ENCODE peak calls at places on chromosomes 2 and 18, in four cellular contexts. One of them, this sample, is unnamed.

GRCh38 chr2:60796573-60797509 is 40.8 kb downstream of the PAPOLG start:
- DNase-seq in dorsolateral prefrontal cortex: no peak
- DNase-seq in AG09309: no peak
- DNase-seq in AG04449: no peak
- DNase-seq in this sample: no peak

GRCh38 chr18:63590368-63590767 is 3.2 kb downstream of the SERPINB13 start:
- DNase-seq in dorsolateral prefrontal cortex: no peak
- DNase-seq in AG09309: no peak
- DNase-seq in AG04449: no peak
- DNase-seq in this sample: no peak

GRCh38 chr2:21422050-21422449 is 298.3 kb downstream of the TDRD15 start:
- DNase-seq in dorsolateral prefrontal cortex: no peak
- DNase-seq in AG09309: no peak
- DNase-seq in AG04449: no peak
- DNase-seq in this sample: peak

GRCh38 chr18:36719630-36720029 is 109.2 kb downstream of the TPGS2 start:
- DNase-seq in dorsolateral prefrontal cortex: no peak
- DNase-seq in AG09309: no peak
- DNase-seq in AG04449: no peak
- DNase-seq in this sample: no peak

GRCh38 chr2:10079192-10079930 is 850 bp downstream of the CYS1 start:
- DNase-seq in dorsolateral prefrontal cortex: no peak
- DNase-seq in AG09309: peak
- DNase-seq in AG04449: no peak
- DNase-seq in this sample: peak

GRCh38 chr2:160647967-160648685 is 154.5 kb upstream of the RBMS1 start:
- DNase-seq in dorsolateral prefrontal cortex: no peak
- DNase-seq in AG09309: no peak
- DNase-seq in AG04449: no peak
- DNase-seq in this sample: no peak

GRCh38 chr2:182887093-182887492 is 20.7 kb upstream of the FRZB start:
- DNase-seq in dorsolateral prefrontal cortex: no peak
- DNase-seq in AG09309: no peak
- DNase-seq in AG04449: no peak
- DNase-seq in this sample: no peak

GRCh38 chr2:63719052-63719451 is 122.6 kb upstream of the UGP2 start:
- DNase-seq in dorsolateral prefrontal cortex: no peak
- DNase-seq in AG09309: no peak
- DNase-seq in AG04449: no peak
- DNase-seq in this sample: no peak

GRCh38 chr2:166375736-166376487 is at the start of gene SCN9A:
- DNase-seq in dorsolateral prefrontal cortex: no peak
- DNase-seq in AG09309: no peak
- DNase-seq in AG04449: no peak
- DNase-seq in this sample: peak

GRCh38 chr2:240223631-240224030 is 83.2 kb upstream of the OTOS start:
- DNase-seq in dorsolateral prefrontal cortex: no peak
- DNase-seq in AG09309: no peak
- DNase-seq in AG04449: no peak
- DNase-seq in this sample: no peak

GRCh38 chr2:204982303-204982702 is 437.0 kb downstream of the PARD3B start:
- DNase-seq in dorsolateral prefrontal cortex: no peak
- DNase-seq in AG09309: no peak
- DNase-seq in AG04449: no peak
- DNase-seq in this sample: no peak

GRCh38 chr18:7370375-7370774 is 139.5 kb downstream of the LRRC30 start:
- DNase-seq in dorsolateral prefrontal cortex: no peak
- DNase-seq in AG09309: no peak
- DNase-seq in AG04449: no peak
- DNase-seq in this sample: no peak

GRCh38 chr2:80329491-80329890 is 24.9 kb upstream of the LRRTM1 start:
- DNase-seq in dorsolateral prefrontal cortex: no peak
- DNase-seq in AG09309: no peak
- DNase-seq in AG04449: no peak
- DNase-seq in this sample: no peak

GRCh38 chr2:45796500-45796899 is 145.0 kb downstream of the PRKCE start:
- DNase-seq in dorsolateral prefrontal cortex: no peak
- DNase-seq in AG09309: no peak
- DNase-seq in AG04449: no peak
- DNase-seq in this sample: no peak

GRCh38 chr2:174615951-174616436 is 18.4 kb upstream of the WIPF1 start:
- DNase-seq in dorsolateral prefrontal cortex: no peak
- DNase-seq in AG09309: peak
- DNase-seq in AG04449: no peak
- DNase-seq in this sample: no peak

GRCh38 chr18:55355220-55355619 is 232.8 kb downstream of the TCF4 start:
- DNase-seq in dorsolateral prefrontal cortex: no peak
- DNase-seq in AG09309: no peak
- DNase-seq in AG04449: no peak
- DNase-seq in this sample: no peak

GRCh38 chr2:41710944-41711343 is 336.9 kb upstream of the PKDCC start:
- DNase-seq in dorsolateral prefrontal cortex: no peak
- DNase-seq in AG09309: no peak
- DNase-seq in AG04449: no peak
- DNase-seq in this sample: no peak

GRCh38 chr2:111716901-111717635 is 166.9 kb downstream of the ANAPC1 start:
- DNase-seq in dorsolateral prefrontal cortex: no peak
- DNase-seq in AG09309: no peak
- DNase-seq in AG04449: no peak
- DNase-seq in this sample: no peak

GRCh38 chr18:60895181-60895580 is 438.0 kb upstream of the CDH20 start:
- DNase-seq in dorsolateral prefrontal cortex: no peak
- DNase-seq in AG09309: no peak
- DNase-seq in AG04449: no peak
- DNase-seq in this sample: no peak

GRCh38 chr2:206936456-206937222 is 2.7 kb upstream of the CPO start:
- DNase-seq in dorsolateral prefrontal cortex: no peak
- DNase-seq in AG09309: peak
- DNase-seq in AG04449: no peak
- DNase-seq in this sample: no peak

GRCh38 chr2:138502253-138503086 is 900 bp downstream of the SPOPL start:
- DNase-seq in dorsolateral prefrontal cortex: no peak
- DNase-seq in AG09309: no peak
- DNase-seq in AG04449: no peak
- DNase-seq in this sample: no peak

GRCh38 chr18:45664824-45665763 is 49.8 kb downstream of the SLC14A2 start:
- DNase-seq in dorsolateral prefrontal cortex: no peak
- DNase-seq in AG09309: no peak
- DNase-seq in AG04449: no peak
- DNase-seq in this sample: peak

GRCh38 chr2:241966671-241967070 is 97.1 kb downstream of the RTP5 start:
- DNase-seq in dorsolateral prefrontal cortex: no peak
- DNase-seq in AG09309: no peak
- DNase-seq in AG04449: no peak
- DNase-seq in this sample: no peak

GRCh38 chr2:102114290-102114721 is 28.2 kb upstream of the IL1R1 start:
- DNase-seq in dorsolateral prefrontal cortex: no peak
- DNase-seq in AG09309: peak
- DNase-seq in AG04449: peak
- DNase-seq in this sample: no peak

GRCh38 chr18:58243401-58243800 is 199.4 kb downstream of the NEDD4L start:
- DNase-seq in dorsolateral prefrontal cortex: no peak
- DNase-seq in AG09309: no peak
- DNase-seq in AG04449: no peak
- DNase-seq in this sample: no peak

GRCh38 chr2:206086683-206087350 is 843 bp upstream of the INO80D start:
- DNase-seq in dorsolateral prefrontal cortex: no peak
- DNase-seq in AG09309: no peak
- DNase-seq in AG04449: no peak
- DNase-seq in this sample: no peak

GRCh38 chr2:171595456-171595855 is 73.2 kb downstream of the CYBRD1 start:
- DNase-seq in dorsolateral prefrontal cortex: no peak
- DNase-seq in AG09309: no peak
- DNase-seq in AG04449: no peak
- DNase-seq in this sample: no peak

GRCh38 chr18:33184178-33184577 is 256.3 kb downstream of the CCDC178 start:
- DNase-seq in dorsolateral prefrontal cortex: no peak
- DNase-seq in AG09309: no peak
- DNase-seq in AG04449: no peak
- DNase-seq in this sample: no peak

GRCh38 chr2:224711381-224711780 is 4.8 kb downstream of the CCDC195 start:
- DNase-seq in dorsolateral prefrontal cortex: no peak
- DNase-seq in AG09309: no peak
- DNase-seq in AG04449: no peak
- DNase-seq in this sample: no peak

GRCh38 chr2:3585239-3586109 is 9.4 kb upstream of the COLEC11 start:
- DNase-seq in dorsolateral prefrontal cortex: no peak
- DNase-seq in AG09309: no peak
- DNase-seq in AG04449: no peak
- DNase-seq in this sample: no peak

GRCh38 chr2:124836415-124836814 is 811.3 kb downstream of the CNTNAP5 start:
- DNase-seq in dorsolateral prefrontal cortex: no peak
- DNase-seq in AG09309: peak
- DNase-seq in AG04449: no peak
- DNase-seq in this sample: no peak

GRCh38 chr18:21313576-21313975 is 71.5 kb downstream of the GREB1L start:
- DNase-seq in dorsolateral prefrontal cortex: no peak
- DNase-seq in AG09309: no peak
- DNase-seq in AG04449: no peak
- DNase-seq in this sample: no peak

GRCh38 chr18:21316296-21316695 is 74.3 kb downstream of the GREB1L start:
- DNase-seq in dorsolateral prefrontal cortex: no peak
- DNase-seq in AG09309: no peak
- DNase-seq in AG04449: no peak
- DNase-seq in this sample: no peak

GRCh38 chr18:21321711-21322110 is 79.7 kb downstream of the GREB1L start:
- DNase-seq in dorsolateral prefrontal cortex: no peak
- DNase-seq in AG09309: no peak
- DNase-seq in AG04449: no peak
- DNase-seq in this sample: no peak

GRCh38 chr18:21314721-21315120 is 72.7 kb downstream of the GREB1L start:
- DNase-seq in dorsolateral prefrontal cortex: no peak
- DNase-seq in AG09309: no peak
- DNase-seq in AG04449: no peak
- DNase-seq in this sample: no peak

DNA sequence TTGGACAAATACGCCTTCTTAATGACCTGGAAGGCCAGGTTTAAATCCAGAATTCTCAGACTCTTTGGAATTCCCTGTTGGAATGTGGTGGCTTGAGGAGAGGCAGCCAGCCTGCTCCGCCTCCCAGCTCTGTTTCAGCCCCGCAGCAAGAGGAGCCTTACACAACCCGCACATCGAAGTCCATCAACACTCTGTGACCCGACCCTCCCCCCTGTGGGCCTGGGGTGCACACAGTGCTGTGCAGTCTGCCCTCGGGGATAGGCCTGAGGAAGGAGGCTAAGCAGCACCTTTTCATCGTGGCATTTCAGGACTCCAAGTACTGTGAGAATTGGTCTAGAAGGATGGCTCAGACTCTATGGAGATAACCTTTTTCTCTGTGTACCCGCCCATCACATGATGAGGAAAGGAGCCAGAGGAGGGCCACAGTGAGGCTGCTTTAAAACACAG is 73.7 kb downstream of the GREB1L start:
- DNase-seq in dorsolateral prefrontal cortex: no peak
- DNase-seq in AG09309: no peak
- DNase-seq in AG04449: no peak
- DNase-seq in this sample: no peak
- TF ChIP-seq CTCF in dorsolateral prefrontal cortex: no peak
- TF ChIP-seq CTCF in AG09309: no peak
- TF ChIP-seq CTCF in AG04449: no peak
- TF ChIP-seq CTCF in this sample: no peak

GRCh38 chr2:232592687-232593407 is 40.6 kb upstream of the EFHD1 start:
- DNase-seq in dorsolateral prefrontal cortex: no peak
- DNase-seq in AG09309: peak
- DNase-seq in AG04449: peak
- DNase-seq in this sample: no peak
- TF ChIP-seq CTCF in dorsolateral prefrontal cortex: no peak
- TF ChIP-seq CTCF in AG09309: peak
- TF ChIP-seq CTCF in AG04449: peak
- TF ChIP-seq CTCF in this sample: no peak

GRCh38 chr2:72085036-72085435 is 62.6 kb downstream of the CYP26B1 start:
- DNase-seq in dorsolateral prefrontal cortex: no peak
- DNase-seq in AG09309: no peak
- DNase-seq in AG04449: no peak
- DNase-seq in this sample: no peak
- TF ChIP-seq CTCF in dorsolateral prefrontal cortex: no peak
- TF ChIP-seq CTCF in AG09309: no peak
- TF ChIP-seq CTCF in AG04449: no peak
- TF ChIP-seq CTCF in this sample: no peak

GRCh38 chr2:106107509-106108131 is 86.5 kb downstream of the UXS1 start:
- DNase-seq in dorsolateral prefrontal cortex: no peak
- DNase-seq in AG09309: peak
- DNase-seq in AG04449: peak
- DNase-seq in this sample: peak
- TF ChIP-seq CTCF in dorsolateral prefrontal cortex: no peak
- TF ChIP-seq CTCF in AG09309: peak
- TF ChIP-seq CTCF in AG04449: peak
- TF ChIP-seq CTCF in this sample: no peak

GRCh38 chr18:3283908-3284307 is 22.0 kb downstream of the MYL12B start:
- DNase-seq in dorsolateral prefrontal cortex: peak
- DNase-seq in AG09309: no peak
- DNase-seq in AG04449: no peak
- DNase-seq in this sample: no peak

GRCh38 chr18:3284501-3284900 is 22.6 kb downstream of the MYL12B start:
- DNase-seq in dorsolateral prefrontal cortex: no peak
- DNase-seq in AG09309: no peak
- DNase-seq in AG04449: no peak
- DNase-seq in this sample: no peak

GRCh38 chr18:3281456-3282400 is 19.8 kb downstream of the MYL12B start:
- DNase-seq in dorsolateral prefrontal cortex: no peak
- DNase-seq in AG09309: no peak
- DNase-seq in AG04449: no peak
- DNase-seq in this sample: peak

GRCh38 chr18:3283253-3283863 is 21.4 kb downstream of the MYL12B start:
- DNase-seq in dorsolateral prefrontal cortex: no peak
- DNase-seq in AG09309: no peak
- DNase-seq in AG04449: no peak
- DNase-seq in this sample: no peak

GRCh38 chr18:3279201-3280185 is 17.6 kb downstream of the MYL12B start:
- DNase-seq in dorsolateral prefrontal cortex: no peak
- DNase-seq in AG09309: no peak
- DNase-seq in AG04449: no peak
- DNase-seq in this sample: peak
- TF ChIP-seq CTCF in dorsolateral prefrontal cortex: no peak
- TF ChIP-seq CTCF in AG09309: no peak
- TF ChIP-seq CTCF in AG04449: no peak
- TF ChIP-seq CTCF in this sample: no peak